ENCODE peak calls at places on chromosomes 4 and X, in six cellular contexts. V is Peyer's patch, Y is tibial nerve, G is prostate gland, S is HepG2, W is adrenal gland. O is an unnamed sample. For H3K9me3, the result is how much of the 10 kb centered on the place peaks cover.

GRCh38 chrX:30888526-30889146 is 418 bp downstream of the TAB3 start:
- DNase-seq in V (peak), Y (no peak), G (no peak), S (no peak), W (no peak), O (peak)

GRCh38 chr4:97770222-97770621 is 373.1 kb downstream of the STPG2 start:
- DNase-seq in V (no peak), Y (no peak), G (no peak), S (no peak), W (no peak), O (no peak)

GRCh38 chr4:184328022-184328736 is 110.5 kb upstream of the ENPP6 start:
- DNase-seq in V (peak), Y (no peak), G (peak), S (no peak), W (no peak), O (no peak)

GRCh38 chr4:136637071-136637777 is 895.1 kb downstream of the PCDH18 start:
- DNase-seq in V (no peak), Y (no peak), G (no peak), S (peak), W (peak), O (no peak)

GRCh38 chr4:42078184-42078801 is 74.2 kb downstream of the BEND4 start:
- DNase-seq in V (no peak), Y (no peak), G (no peak), S (no peak), W (no peak), O (no peak)

GRCh38 chrX:115561605-115562491 is 874 bp downstream of the PLS3 start:
- DNase-seq in V (no peak), Y (no peak), G (peak), S (peak), W (peak), O (peak)

GRCh38 chr4:83386931-83387897 is 52.6 kb upstream of the HPSE start:
- DNase-seq in V (no peak), Y (no peak), G (no peak), S (no peak), W (no peak), O (no peak)

GRCh38 chr4:171101845-171102244 is 711.4 kb upstream of the GALNTL6 start:
- DNase-seq in V (no peak), Y (no peak), G (no peak), S (no peak), W (no peak), O (no peak)

GRCh38 chr4:137956256-137956655 is 285.9 kb downstream of the SLC7A11 start:
- DNase-seq in V (no peak), Y (no peak), G (no peak), S (no peak), W (no peak), O (no peak)

GRCh38 chrX:14753436-14753835 is 119.4 kb downstream of the FANCB start:
- DNase-seq in V (no peak), Y (no peak), G (no peak), S (no peak), W (no peak), O (no peak)

GRCh38 chr4:2417765-2418651 is at the start of gene ZFYVE28:
- DNase-seq in V (peak), Y (no peak), G (no peak), S (no peak), W (peak), O (no peak)

GRCh38 chr4:85747871-85748491 is 273.0 kb downstream of the ARHGAP24 start:
- DNase-seq in V (peak), Y (no peak), G (peak), S (peak), W (peak), O (no peak)

GRCh38 chr4:138103597-138104461 is 138.3 kb downstream of the SLC7A11 start:
- DNase-seq in V (no peak), Y (no peak), G (no peak), S (peak), W (no peak), O (no peak)

GRCh38 chrX:72402614-72403013 is 96.9 kb upstream of the CITED1 start:
- DNase-seq in V (no peak), Y (no peak), G (no peak), S (no peak), W (no peak), O (no peak)

GRCh38 chr4:4714330-4714729 is 145.1 kb upstream of the MSX1 start:
- DNase-seq in V (no peak), Y (no peak), G (no peak), S (no peak), W (no peak), O (no peak)

GRCh38 chrX:71169586-71169985 is 24.9 kb downstream of the NLGN3 start:
- DNase-seq in V (no peak), Y (no peak), G (no peak), S (no peak), W (no peak), O (no peak)

GRCh38 chrX:71168134-71168533 is 23.5 kb downstream of the NLGN3 start:
- DNase-seq in V (no peak), Y (no peak), G (no peak), S (peak), W (peak), O (no peak)

GRCh38 chrX:71173440-71173839 is 28.8 kb downstream of the NLGN3 start:
- DNase-seq in V (no peak), Y (no peak), G (no peak), S (no peak), W (no peak), O (no peak)

GRCh38 chrX:71170660-71171059 is 26.0 kb downstream of the NLGN3 start:
- DNase-seq in V (no peak), Y (no peak), G (no peak), S (no peak), W (peak), O (no peak)

DNA sequence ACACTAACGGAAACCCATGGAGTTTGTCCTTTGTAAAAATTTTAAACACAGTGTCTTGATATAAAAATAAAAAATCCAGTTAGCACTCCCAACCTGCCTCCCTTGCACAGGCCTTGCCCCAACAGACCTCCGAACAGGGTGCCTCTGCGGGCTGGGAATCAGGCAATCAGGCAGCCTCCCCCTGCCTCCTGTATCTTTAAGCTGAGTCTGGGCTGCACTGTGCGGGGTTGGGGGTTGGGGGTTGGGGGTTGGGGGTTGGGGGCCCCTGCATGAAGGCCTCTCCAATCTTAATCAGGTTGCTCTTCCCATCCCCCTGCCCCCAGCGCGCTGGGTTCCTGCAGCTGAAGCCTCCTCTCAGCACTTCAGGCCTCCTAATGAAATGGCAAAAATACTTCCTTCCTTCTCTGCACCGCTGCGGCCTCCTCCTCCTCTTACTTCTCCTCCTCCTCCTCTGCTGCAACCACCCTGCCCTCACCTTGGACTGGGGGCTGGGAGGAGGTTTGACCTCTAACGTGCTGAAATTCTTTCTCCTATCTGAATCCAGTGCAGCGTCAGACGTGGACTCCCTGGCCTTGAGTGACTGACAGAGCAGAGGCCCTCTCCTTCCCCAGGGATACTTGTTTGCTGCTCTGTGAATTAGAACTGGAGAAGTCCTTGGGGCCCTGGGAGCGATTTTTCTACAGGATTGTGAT is 26.6 kb downstream of the NLGN3 start:
- DNase-seq in V (no peak), Y (no peak), G (no peak), S (no peak), W (peak), O (peak)
- H3K9me3 ChIP-seq in V (under half), Y (under half), G (under half), S (under half), W (under half), O (under half)

GRCh38 chr4:6095023-6095817 is 77.0 kb upstream of the C4orf50 start:
- DNase-seq in V (no peak), Y (no peak), G (no peak), S (no peak), W (no peak), O (no peak)
- H3K4me3 ChIP-seq in V (no peak), Y (no peak), G (no peak), S (no peak), W (no peak), O (no peak)

GRCh38 chrX:25519258-25519657 is 503.5 kb upstream of the ARX start:
- DNase-seq in V (no peak), Y (no peak), G (no peak), S (no peak), W (no peak), O (no peak)

GRCh38 chrX:25527596-25527995 is 511.8 kb upstream of the ARX start:
- DNase-seq in V (no peak), Y (no peak), G (no peak), S (no peak), W (no peak), O (no peak)

GRCh38 chrX:25524150-25524549 is 508.4 kb upstream of the ARX start:
- DNase-seq in V (no peak), Y (no peak), G (no peak), S (peak), W (peak), O (no peak)

GRCh38 chrX:25523574-25523973 is 507.8 kb upstream of the ARX start:
- DNase-seq in V (no peak), Y (no peak), G (peak), S (peak), W (peak), O (no peak)
- TF ChIP-seq CTCF in V (no peak), Y (no peak), G (no peak), S (peak), W (no peak), O (no peak)

DNA sequence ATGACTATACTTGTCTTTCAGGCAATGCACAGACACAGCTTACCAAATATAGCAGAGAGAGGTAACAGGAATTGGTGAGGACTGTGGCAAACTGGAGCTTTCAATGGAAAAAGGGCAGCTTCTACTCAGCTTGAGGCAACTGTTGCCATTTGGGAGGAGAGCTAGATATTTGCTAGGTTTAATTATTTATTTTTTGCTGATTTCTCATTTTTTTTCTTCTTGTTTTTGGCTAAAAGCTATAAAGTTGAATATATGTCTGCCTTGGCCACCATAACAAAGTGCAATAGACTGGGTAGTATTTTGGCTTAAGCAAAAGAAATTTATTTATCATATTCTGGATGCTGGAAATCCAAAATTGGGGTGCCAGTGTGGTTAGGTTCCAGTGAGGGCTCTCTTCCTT is 93.9 kb downstream of the LDB2 start:
- DNase-seq in V (no peak), Y (no peak), G (no peak), S (no peak), W (no peak), O (no peak)
- H3K9me3 ChIP-seq in V (under half), Y (under half), G (under half), S (under half), W (under half), O (under half)

DNA sequence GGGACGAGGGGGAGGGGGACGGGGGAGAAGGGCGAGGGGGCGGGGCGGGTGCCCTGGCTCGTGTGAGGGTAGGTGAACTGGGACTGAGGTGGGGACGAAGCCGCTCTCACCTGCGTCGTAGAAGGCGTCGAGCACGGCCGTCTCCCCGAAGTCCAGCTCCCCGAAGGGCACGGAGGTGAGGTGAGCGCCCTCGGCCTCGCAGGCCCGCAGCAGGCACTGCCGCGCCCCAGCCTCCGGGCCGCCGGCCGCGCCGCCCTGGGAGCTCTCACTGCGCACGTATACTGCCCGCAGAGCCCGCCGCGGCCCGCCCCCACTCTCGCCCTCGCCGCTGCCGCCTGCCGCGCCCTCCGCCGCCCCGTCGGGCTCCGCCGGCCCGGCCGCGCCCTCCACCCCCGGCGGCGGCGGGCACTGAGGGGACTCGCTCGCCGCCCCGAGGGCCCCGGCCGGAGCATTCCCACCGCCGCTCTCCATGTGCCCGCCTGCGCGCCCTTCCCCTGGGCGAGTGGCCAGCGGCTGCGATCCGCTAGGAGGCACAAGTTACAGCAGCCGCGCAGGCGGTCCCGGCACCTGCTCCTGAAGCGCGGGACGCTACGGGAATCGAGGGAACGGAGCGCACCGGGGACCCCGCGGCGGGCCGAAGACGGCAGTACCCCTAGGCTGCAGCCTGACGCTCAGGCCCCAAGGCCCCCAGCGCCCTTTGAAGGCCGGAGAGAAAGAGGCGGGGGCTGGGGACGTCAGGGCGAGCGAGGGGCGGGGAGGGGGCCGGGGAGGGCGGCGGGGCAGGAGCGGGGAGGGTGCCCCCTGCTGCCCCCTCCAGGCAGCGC is at the start of gene MAP3K15:
- DNase-seq in V (no peak), Y (no peak), G (no peak), S (peak), W (peak), O (peak)
- H3K4me3 ChIP-seq in V (peak), Y (peak), G (no peak), S (peak), W (peak), O (no peak)

O was measured in left lung.